ENCODE peak calls at places on chromosomes 1 and 21, in four cellular contexts. One of them, this sample, is unnamed.

GRCh38 chr1:245198755-245199516 is 44.2 kb downstream of the KIF26B start:
- DNase-seq in ovary: no peak
- DNase-seq in right atrium auricular region: no peak
- DNase-seq in MM.1S: no peak
- DNase-seq in this sample: no peak

GRCh38 chr1:39842726-39843305 is 40.5 kb downstream of the TRIT1 start:
- DNase-seq in ovary: no peak
- DNase-seq in right atrium auricular region: no peak
- DNase-seq in MM.1S: no peak
- DNase-seq in this sample: no peak

GRCh38 chr1:29547300-29547699 is 311.0 kb downstream of the PTPRU start:
- DNase-seq in ovary: no peak
- DNase-seq in MM.1S: no peak
- DNase-seq in right atrium auricular region: no peak
- DNase-seq in this sample: no peak

GRCh38 chr1:17531682-17532487 is 7.6 kb upstream of the ARHGEF10L start:
- DNase-seq in MM.1S: no peak
- DNase-seq in right atrium auricular region: peak
- DNase-seq in ovary: peak
- DNase-seq in this sample: peak

GRCh38 chr1:208497866-208498541 is 253.8 kb upstream of the PLXNA2 start:
- DNase-seq in ovary: no peak
- DNase-seq in right atrium auricular region: no peak
- DNase-seq in MM.1S: no peak
- DNase-seq in this sample: no peak

GRCh38 chr1:17335821-17336718 is 28.1 kb downstream of the PADI4 start:
- DNase-seq in MM.1S: peak
- DNase-seq in right atrium auricular region: no peak
- DNase-seq in ovary: peak
- DNase-seq in this sample: peak

GRCh38 chr1:245698860-245699259 is 544.1 kb downstream of the KIF26B start:
- DNase-seq in right atrium auricular region: no peak
- DNase-seq in MM.1S: no peak
- DNase-seq in ovary: no peak
- DNase-seq in this sample: no peak

GRCh38 chr1:205939690-205940330 is 3.4 kb downstream of the SLC26A9 start:
- DNase-seq in MM.1S: peak
- DNase-seq in ovary: no peak
- DNase-seq in right atrium auricular region: no peak
- DNase-seq in this sample: no peak

GRCh38 chr1:44524180-44524579 is 119.1 kb downstream of the RNF220 start:
- DNase-seq in ovary: no peak
- DNase-seq in MM.1S: no peak
- DNase-seq in right atrium auricular region: no peak
- DNase-seq in this sample: no peak

GRCh38 chr1:9196129-9197040 is 38.2 kb upstream of the H6PD start:
- DNase-seq in ovary: peak
- DNase-seq in right atrium auricular region: peak
- DNase-seq in MM.1S: peak
- DNase-seq in this sample: peak

GRCh38 chr21:15804247-15804985 is 74.6 kb downstream of the USP25 start:
- DNase-seq in MM.1S: no peak
- DNase-seq in right atrium auricular region: no peak
- DNase-seq in ovary: no peak
- DNase-seq in this sample: no peak

GRCh38 chr1:37667023-37667769 is 25.1 kb upstream of the CDCA8 start:
- DNase-seq in MM.1S: no peak
- DNase-seq in ovary: no peak
- DNase-seq in right atrium auricular region: no peak
- DNase-seq in this sample: no peak

GRCh38 chr1:224503161-224504118 is 68.8 kb upstream of the WDR26 start:
- DNase-seq in ovary: peak
- DNase-seq in right atrium auricular region: peak
- DNase-seq in MM.1S: peak
- DNase-seq in this sample: peak
- TF ChIP-seq CTCF in ovary: no peak
- TF ChIP-seq CTCF in right atrium auricular region: no peak
- TF ChIP-seq CTCF in MM.1S: peak
- TF ChIP-seq CTCF in this sample: no peak

DNA sequence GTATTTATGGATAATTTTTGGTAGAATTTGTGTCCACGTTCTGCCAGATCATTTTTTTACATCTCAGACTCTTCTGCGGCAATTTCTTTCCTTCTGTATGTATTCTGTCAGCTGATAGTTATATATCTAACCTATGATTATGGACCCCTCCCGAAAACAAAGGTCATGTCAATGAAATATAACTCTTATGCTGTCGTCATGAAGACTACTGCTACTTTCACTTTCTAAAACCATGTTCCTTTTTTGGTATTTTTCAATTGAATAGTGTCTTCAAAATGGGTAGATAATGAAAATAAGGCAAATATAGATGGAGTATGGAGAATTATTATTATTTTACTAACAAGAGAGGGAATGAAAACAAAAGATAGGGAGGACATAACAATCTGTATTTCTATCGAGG is 3.2 kb downstream of the ANGPTL1 start:
- DNase-seq in ovary: no peak
- DNase-seq in right atrium auricular region: no peak
- DNase-seq in MM.1S: no peak
- DNase-seq in this sample: peak
- H3K4me3 ChIP-seq in ovary: peak
- H3K4me3 ChIP-seq in right atrium auricular region: peak
- H3K4me3 ChIP-seq in MM.1S: no peak
- H3K4me3 ChIP-seq in this sample: peak

GRCh38 chr1:48080343-48081255 is 83.4 kb upstream of the TRABD2B start:
- DNase-seq in ovary: no peak
- DNase-seq in right atrium auricular region: no peak
- DNase-seq in MM.1S: no peak
- DNase-seq in this sample: peak

GRCh38 chr1:48084826-48085225 is 87.6 kb upstream of the TRABD2B start:
- DNase-seq in MM.1S: peak
- DNase-seq in right atrium auricular region: no peak
- DNase-seq in ovary: no peak
- DNase-seq in this sample: no peak

GRCh38 chr1:48079096-48079495 is 81.9 kb upstream of the TRABD2B start:
- DNase-seq in ovary: no peak
- DNase-seq in MM.1S: no peak
- DNase-seq in right atrium auricular region: no peak
- DNase-seq in this sample: no peak

GRCh38 chr1:48077860-48078259 is 80.7 kb upstream of the TRABD2B start:
- DNase-seq in ovary: no peak
- DNase-seq in MM.1S: no peak
- DNase-seq in right atrium auricular region: peak
- DNase-seq in this sample: peak

DNA sequence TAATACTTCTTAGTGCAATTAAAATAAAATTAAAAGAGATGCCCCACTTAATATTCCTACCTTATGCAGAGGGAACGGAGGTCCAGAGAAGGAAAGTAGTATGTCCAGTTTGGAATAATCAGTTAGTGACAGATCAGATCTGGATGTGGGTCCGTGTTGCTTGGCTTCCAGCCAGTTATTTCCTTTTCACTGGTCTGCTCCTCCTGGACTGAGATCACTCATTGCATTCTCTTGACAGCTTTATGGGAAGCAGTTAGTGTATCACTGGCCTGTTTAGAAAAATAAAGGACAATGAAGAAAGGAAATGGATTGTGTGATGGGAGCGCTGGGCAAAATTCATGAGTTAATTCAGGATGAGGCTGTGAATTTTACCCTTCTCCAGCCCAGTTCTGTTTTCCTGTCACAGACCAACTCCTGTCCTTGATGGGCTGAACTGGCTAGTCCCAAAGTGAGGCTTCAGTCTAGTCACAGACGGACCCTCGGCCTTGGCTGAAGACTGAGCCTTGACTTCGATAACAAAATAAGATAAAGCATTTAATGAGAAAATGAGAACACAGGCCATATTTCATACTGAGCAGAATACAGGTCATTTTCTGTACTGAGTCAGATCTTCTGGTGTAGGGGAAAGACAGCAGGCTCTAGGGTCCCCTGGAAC is 85.2 kb upstream of the TRABD2B start:
- DNase-seq in MM.1S: no peak
- DNase-seq in right atrium auricular region: no peak
- DNase-seq in ovary: no peak
- DNase-seq in this sample: no peak
- TF ChIP-seq CTCF in MM.1S: no peak
- TF ChIP-seq CTCF in right atrium auricular region: no peak
- TF ChIP-seq CTCF in ovary: no peak
- TF ChIP-seq CTCF in this sample: no peak

GRCh38 chr1:204080163-204080903 is 7.4 kb downstream of the SOX13 start:
- DNase-seq in right atrium auricular region: no peak
- DNase-seq in MM.1S: no peak
- DNase-seq in ovary: peak
- DNase-seq in this sample: peak
- H3K4me3 ChIP-seq in right atrium auricular region: no peak
- H3K4me3 ChIP-seq in MM.1S: no peak
- H3K4me3 ChIP-seq in ovary: no peak
- H3K4me3 ChIP-seq in this sample: no peak

GRCh38 chr1:32619701-32620485 is 30.5 kb downstream of the ZBTB8OS start:
- DNase-seq in ovary: no peak
- DNase-seq in MM.1S: no peak
- DNase-seq in right atrium auricular region: no peak
- DNase-seq in this sample: peak
- TF ChIP-seq CTCF in ovary: no peak
- TF ChIP-seq CTCF in MM.1S: peak
- TF ChIP-seq CTCF in right atrium auricular region: no peak
- TF ChIP-seq CTCF in this sample: peak

DNA sequence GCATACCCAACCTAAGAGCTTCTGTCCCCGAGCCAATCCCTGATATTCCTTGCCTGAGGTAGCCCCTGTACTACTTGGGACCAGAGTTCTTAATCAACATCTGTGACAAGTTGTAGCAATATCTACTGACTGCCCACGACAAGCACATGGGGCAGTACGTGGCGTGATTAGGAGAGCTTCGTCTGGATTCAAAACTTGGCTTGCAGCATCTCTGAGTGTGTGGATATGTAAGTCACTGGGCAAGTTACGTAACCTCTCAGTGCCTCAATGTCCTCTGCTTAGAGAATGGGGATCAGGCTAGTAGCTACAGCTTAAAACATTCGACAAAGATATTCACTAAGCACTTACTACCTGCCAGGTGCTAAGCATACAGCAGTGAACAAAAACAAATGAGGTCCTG is 5.0 kb downstream of the HSPG2 start:
- DNase-seq in MM.1S: no peak
- DNase-seq in right atrium auricular region: peak
- DNase-seq in ovary: no peak
- DNase-seq in this sample: peak
- H3K4me3 ChIP-seq in MM.1S: no peak
- H3K4me3 ChIP-seq in right atrium auricular region: no peak
- H3K4me3 ChIP-seq in ovary: no peak
- H3K4me3 ChIP-seq in this sample: no peak

DNA sequence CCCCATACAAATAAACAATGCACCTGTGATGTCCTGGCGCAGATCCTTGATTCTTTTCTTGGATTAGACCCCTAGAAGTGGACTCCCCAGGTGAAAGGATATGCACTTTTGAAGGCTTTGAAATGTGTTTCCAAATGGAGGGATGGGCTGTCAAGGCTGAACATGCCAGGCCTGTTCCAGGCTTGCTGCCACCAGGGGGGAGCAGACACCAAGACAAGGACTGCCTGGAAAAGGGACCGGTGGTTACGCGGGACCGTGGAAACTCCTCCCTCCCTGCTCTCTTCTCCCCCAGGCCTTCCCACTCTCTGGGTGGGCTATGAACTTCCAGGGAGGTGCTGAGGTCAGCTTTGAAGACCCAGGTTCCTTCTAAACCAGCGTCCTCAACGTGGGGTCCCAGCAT is 12.7 kb downstream of the C1QB start:
- DNase-seq in right atrium auricular region: no peak
- DNase-seq in ovary: no peak
- DNase-seq in MM.1S: no peak
- DNase-seq in this sample: peak
- TF ChIP-seq CTCF in right atrium auricular region: no peak
- TF ChIP-seq CTCF in ovary: peak
- TF ChIP-seq CTCF in MM.1S: no peak
- TF ChIP-seq CTCF in this sample: peak